ENCODE peak calls at places on chromosomes 16 and 17, in seven cellular contexts. One of them, this sample, is unnamed.
A peak's percentile ranks its signal among the peaks of the same experiment; 100 is the strongest.

GRCh38 chr16:12617401-12617819 is 186.3 kb downstream of the CPPED1 start:
- DNase-seq in suprapubic skin: no peak
- DNase-seq in transverse colon: no peak
- DNase-seq in HL-60: no peak
- DNase-seq in esophagus muscularis mucosa: peak; percentile 34
- DNase-seq in spleen: no peak
- DNase-seq in upper lobe of left lung: no peak
- DNase-seq in this sample: no peak

GRCh38 chr16:86931410-86931941 is 353.1 kb downstream of the FOXL1 start:
- DNase-seq in transverse colon: no peak
- DNase-seq in suprapubic skin: no peak
- DNase-seq in upper lobe of left lung: peak; percentile 76
- DNase-seq in spleen: peak; percentile 79
- DNase-seq in esophagus muscularis mucosa: no peak
- DNase-seq in HL-60: no peak
- DNase-seq in this sample: no peak

GRCh38 chr17:56893503-56893902 is 20.3 kb downstream of the TRIM25 start:
- DNase-seq in suprapubic skin: no peak
- DNase-seq in esophagus muscularis mucosa: no peak
- DNase-seq in upper lobe of left lung: no peak
- DNase-seq in transverse colon: no peak
- DNase-seq in HL-60: no peak
- DNase-seq in spleen: no peak
- DNase-seq in this sample: no peak

GRCh38 chr17:83183951-83184506 is 104.6 kb downstream of the METRNL start:
- DNase-seq in esophagus muscularis mucosa: no peak
- DNase-seq in upper lobe of left lung: no peak
- DNase-seq in spleen: no peak
- DNase-seq in transverse colon: no peak
- DNase-seq in suprapubic skin: no peak
- DNase-seq in HL-60: no peak
- DNase-seq in this sample: no peak

GRCh38 chr17:35063514-35064223 is at the start of gene RFFL:
- DNase-seq in transverse colon: peak; percentile 91
- DNase-seq in suprapubic skin: peak; percentile 94
- DNase-seq in upper lobe of left lung: no peak
- DNase-seq in esophagus muscularis mucosa: peak; percentile 96
- DNase-seq in spleen: peak; percentile 92
- DNase-seq in HL-60: peak; percentile 99
- DNase-seq in this sample: peak; percentile 95

GRCh38 chr17:71111460-71111859 is 942.1 kb downstream of the KCNJ2 start:
- DNase-seq in spleen: no peak
- DNase-seq in suprapubic skin: no peak
- DNase-seq in esophagus muscularis mucosa: no peak
- DNase-seq in upper lobe of left lung: no peak
- DNase-seq in HL-60: no peak
- DNase-seq in transverse colon: no peak
- DNase-seq in this sample: no peak

GRCh38 chr17:45411348-45412105 is 21.1 kb downstream of the ARHGAP27 start:
- DNase-seq in upper lobe of left lung: no peak
- DNase-seq in spleen: no peak
- DNase-seq in suprapubic skin: no peak
- DNase-seq in esophagus muscularis mucosa: no peak
- DNase-seq in HL-60: no peak
- DNase-seq in transverse colon: peak; percentile 66
- DNase-seq in this sample: no peak

GRCh38 chr16:10682604-10683003 is 12.1 kb downstream of the TEKT5 start:
- DNase-seq in suprapubic skin: no peak
- DNase-seq in upper lobe of left lung: no peak
- DNase-seq in HL-60: no peak
- DNase-seq in esophagus muscularis mucosa: peak; percentile 75
- DNase-seq in transverse colon: no peak
- DNase-seq in spleen: no peak
- DNase-seq in this sample: no peak

GRCh38 chr17:8223356-8224063 is 13.1 kb upstream of the AURKB start:
- DNase-seq in transverse colon: peak; percentile 74
- DNase-seq in esophagus muscularis mucosa: no peak
- DNase-seq in upper lobe of left lung: peak; percentile 88
- DNase-seq in HL-60: peak; percentile 69
- DNase-seq in suprapubic skin: peak; percentile 87
- DNase-seq in spleen: peak; percentile 93
- DNase-seq in this sample: peak; percentile 85

GRCh38 chr16:4257646-4258556 is 14.9 kb downstream of the TFAP4 start:
- DNase-seq in spleen: no peak
- DNase-seq in esophagus muscularis mucosa: no peak
- DNase-seq in HL-60: no peak
- DNase-seq in transverse colon: no peak
- DNase-seq in upper lobe of left lung: peak; percentile 79
- DNase-seq in suprapubic skin: no peak
- DNase-seq in this sample: no peak

GRCh38 chr16:2826591-2827480 is 3.3 kb upstream of the ZG16B start:
- DNase-seq in esophagus muscularis mucosa: no peak
- DNase-seq in spleen: peak; percentile 64
- DNase-seq in HL-60: no peak
- DNase-seq in transverse colon: peak; percentile 8
- DNase-seq in suprapubic skin: peak; percentile 56
- DNase-seq in upper lobe of left lung: peak; percentile 44
- DNase-seq in this sample: peak; percentile 48

GRCh38 chr17:12180644-12181261 is 160.1 kb downstream of the MAP2K4 start:
- DNase-seq in upper lobe of left lung: no peak
- DNase-seq in HL-60: peak; percentile 1
- DNase-seq in suprapubic skin: no peak
- DNase-seq in esophagus muscularis mucosa: no peak
- DNase-seq in transverse colon: peak; percentile 11
- DNase-seq in spleen: no peak
- DNase-seq in this sample: no peak

GRCh38 chr17:33811006-33811760 is 443.9 kb upstream of the CCL2 start:
- DNase-seq in esophagus muscularis mucosa: no peak
- DNase-seq in transverse colon: no peak
- DNase-seq in HL-60: no peak
- DNase-seq in spleen: no peak
- DNase-seq in suprapubic skin: no peak
- DNase-seq in upper lobe of left lung: no peak
- DNase-seq in this sample: no peak

GRCh38 chr16:89656435-89657121 is 930 bp downstream of the CHMP1A start:
- DNase-seq in suprapubic skin: no peak
- DNase-seq in transverse colon: no peak
- DNase-seq in esophagus muscularis mucosa: no peak
- DNase-seq in upper lobe of left lung: no peak
- DNase-seq in HL-60: no peak
- DNase-seq in spleen: peak; percentile 84
- DNase-seq in this sample: no peak

GRCh38 chr17:27756467-27757371 is 43.6 kb downstream of the NOS2 start:
- DNase-seq in spleen: no peak
- DNase-seq in suprapubic skin: no peak
- DNase-seq in upper lobe of left lung: no peak
- DNase-seq in transverse colon: peak; percentile 68
- DNase-seq in HL-60: peak; percentile 52
- DNase-seq in esophagus muscularis mucosa: no peak
- DNase-seq in this sample: no peak

GRCh38 chr16:89037261-89038152 is 56.1 kb upstream of the ACSF3 start:
- DNase-seq in esophagus muscularis mucosa: no peak
- DNase-seq in suprapubic skin: no peak
- DNase-seq in HL-60: peak; percentile 27
- DNase-seq in upper lobe of left lung: peak; percentile 62
- DNase-seq in spleen: peak; percentile 71
- DNase-seq in transverse colon: no peak
- DNase-seq in this sample: no peak

GRCh38 chr17:13160281-13160680 is 142.5 kb upstream of the ELAC2 start:
- DNase-seq in transverse colon: no peak
- DNase-seq in spleen: no peak
- DNase-seq in suprapubic skin: no peak
- DNase-seq in esophagus muscularis mucosa: no peak
- DNase-seq in HL-60: no peak
- DNase-seq in upper lobe of left lung: no peak
- DNase-seq in this sample: no peak

GRCh38 chr16:4316732-4317461 is 1.0 kb downstream of the GLIS2 start:
- DNase-seq in esophagus muscularis mucosa: no peak
- DNase-seq in HL-60: no peak
- DNase-seq in upper lobe of left lung: peak; percentile 88
- DNase-seq in spleen: no peak
- DNase-seq in suprapubic skin: no peak
- DNase-seq in transverse colon: peak; percentile 30
- DNase-seq in this sample: peak; percentile 81

GRCh38 chr17:79630120-79630519 is 19.3 kb upstream of the RBFOX3 start:
- DNase-seq in esophagus muscularis mucosa: no peak
- DNase-seq in HL-60: no peak
- DNase-seq in spleen: no peak
- DNase-seq in suprapubic skin: peak; percentile 3
- DNase-seq in transverse colon: no peak
- DNase-seq in upper lobe of left lung: no peak
- DNase-seq in this sample: peak; percentile 25

GRCh38 chr16:13270602-13271001 is 369.2 kb downstream of the SHISA9 start:
- DNase-seq in spleen: no peak
- DNase-seq in transverse colon: no peak
- DNase-seq in suprapubic skin: no peak
- DNase-seq in upper lobe of left lung: no peak
- DNase-seq in esophagus muscularis mucosa: no peak
- DNase-seq in HL-60: no peak
- DNase-seq in this sample: no peak

GRCh38 chr16:80065565-80065964 is 465.0 kb upstream of the MAF start:
- DNase-seq in upper lobe of left lung: no peak
- DNase-seq in transverse colon: no peak
- DNase-seq in suprapubic skin: no peak
- DNase-seq in spleen: no peak
- DNase-seq in HL-60: no peak
- DNase-seq in esophagus muscularis mucosa: no peak
- DNase-seq in this sample: no peak

GRCh38 chr17:45248132-45248936 is 13.6 kb downstream of the SPATA32 start:
- DNase-seq in HL-60: peak; percentile 78
- DNase-seq in upper lobe of left lung: no peak
- DNase-seq in esophagus muscularis mucosa: no peak
- DNase-seq in transverse colon: peak; percentile 83
- DNase-seq in spleen: peak; percentile 96
- DNase-seq in suprapubic skin: no peak
- DNase-seq in this sample: no peak

GRCh38 chr17:54887787-54888186 is 12.9 kb upstream of the TOM1L1 start:
- DNase-seq in esophagus muscularis mucosa: no peak
- DNase-seq in suprapubic skin: no peak
- DNase-seq in transverse colon: no peak
- DNase-seq in upper lobe of left lung: no peak
- DNase-seq in spleen: no peak
- DNase-seq in HL-60: no peak
- DNase-seq in this sample: no peak

GRCh38 chr16:11089504-11090124 is 145.2 kb downstream of the CLEC16A start:
- DNase-seq in HL-60: no peak
- DNase-seq in suprapubic skin: no peak
- DNase-seq in upper lobe of left lung: peak; percentile 88
- DNase-seq in esophagus muscularis mucosa: no peak
- DNase-seq in transverse colon: peak; percentile 55
- DNase-seq in spleen: no peak
- DNase-seq in this sample: peak; percentile 88

GRCh38 chr17:55852734-55853133 is 101.9 kb downstream of the PCTP start:
- DNase-seq in HL-60: peak; percentile 4
- DNase-seq in esophagus muscularis mucosa: no peak
- DNase-seq in upper lobe of left lung: no peak
- DNase-seq in transverse colon: no peak
- DNase-seq in spleen: no peak
- DNase-seq in suprapubic skin: no peak
- DNase-seq in this sample: no peak

GRCh38 chr16:66562409-66562808 is 3.8 kb upstream of the CMTM1 start:
- DNase-seq in HL-60: no peak
- DNase-seq in suprapubic skin: no peak
- DNase-seq in esophagus muscularis mucosa: no peak
- DNase-seq in transverse colon: no peak
- DNase-seq in upper lobe of left lung: no peak
- DNase-seq in spleen: no peak
- DNase-seq in this sample: no peak

GRCh38 chr16:66565051-66565450 is 1.2 kb upstream of the CMTM1 start:
- DNase-seq in transverse colon: no peak
- DNase-seq in suprapubic skin: no peak
- DNase-seq in esophagus muscularis mucosa: no peak
- DNase-seq in upper lobe of left lung: no peak
- DNase-seq in HL-60: no peak
- DNase-seq in spleen: no peak
- DNase-seq in this sample: no peak

GRCh38 chr16:66561381-66562080 is 4.7 kb upstream of the CMTM1 start:
- DNase-seq in suprapubic skin: no peak
- DNase-seq in transverse colon: no peak
- DNase-seq in upper lobe of left lung: no peak
- DNase-seq in HL-60: no peak
- DNase-seq in esophagus muscularis mucosa: no peak
- DNase-seq in spleen: no peak
- DNase-seq in this sample: no peak

GRCh38 chr16:66563574-66564334 is 2.5 kb upstream of the CMTM1 start:
- DNase-seq in HL-60: no peak
- DNase-seq in esophagus muscularis mucosa: no peak
- DNase-seq in spleen: no peak
- DNase-seq in transverse colon: no peak
- DNase-seq in upper lobe of left lung: no peak
- DNase-seq in suprapubic skin: no peak
- DNase-seq in this sample: no peak

DNA sequence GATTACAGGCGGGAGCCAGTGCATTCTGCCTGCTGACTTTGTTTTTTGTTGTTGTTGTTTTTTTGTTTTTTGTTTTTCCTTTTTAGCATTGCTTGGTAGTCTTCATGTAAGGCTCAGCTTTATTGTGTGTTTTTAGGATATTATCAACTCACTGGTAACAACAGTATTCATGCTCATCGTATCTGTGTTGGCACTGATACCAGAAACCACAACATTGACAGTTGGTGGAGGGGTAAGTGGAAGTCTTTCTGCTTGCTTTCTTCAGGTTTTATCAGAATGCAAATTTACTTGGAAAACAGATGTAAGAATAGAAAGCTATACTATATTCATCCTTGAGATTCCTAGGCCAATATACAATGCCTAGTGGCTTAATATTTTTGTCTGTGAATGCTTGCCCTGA is 3.3 kb upstream of the CMTM1 start:
- DNase-seq in transverse colon: no peak
- DNase-seq in upper lobe of left lung: no peak
- DNase-seq in suprapubic skin: no peak
- DNase-seq in spleen: no peak
- DNase-seq in HL-60: no peak
- DNase-seq in esophagus muscularis mucosa: no peak
- DNase-seq in this sample: no peak
- H3K4me3 ChIP-seq in transverse colon: no peak overlapping the region
- H3K4me3 ChIP-seq in upper lobe of left lung: no peak overlapping the region
- H3K4me3 ChIP-seq in suprapubic skin: no peak overlapping the region
- H3K4me3 ChIP-seq in spleen: no peak overlapping the region
- H3K4me3 ChIP-seq in HL-60: no peak overlapping the region
- H3K4me3 ChIP-seq in esophagus muscularis mucosa: no peak overlapping the region
- H3K4me3 ChIP-seq in this sample: no peak overlapping the region

GRCh38 chr17:39661044-39661406 is 4.1 kb upstream of the TCAP start:
- DNase-seq in transverse colon: no peak
- DNase-seq in esophagus muscularis mucosa: no peak
- DNase-seq in HL-60: no peak
- DNase-seq in suprapubic skin: no peak
- DNase-seq in spleen: peak; percentile 66
- DNase-seq in upper lobe of left lung: no peak
- DNase-seq in this sample: no peak
- H3K27ac ChIP-seq in transverse colon: peak overlapping the region; percentile 82
- H3K27ac ChIP-seq in esophagus muscularis mucosa: peak overlapping the region; percentile 73
- H3K27ac ChIP-seq in HL-60: no peak overlapping the region
- H3K27ac ChIP-seq in suprapubic skin: no peak overlapping the region
- H3K27ac ChIP-seq in spleen: no peak overlapping the region
- H3K27ac ChIP-seq in upper lobe of left lung: peak overlapping the region; percentile 90
- H3K27ac ChIP-seq in this sample: no peak overlapping the region

GRCh38 chr17:32569171-32570080 is 82.6 kb downstream of the CDK5R1 start:
- DNase-seq in upper lobe of left lung: no peak
- DNase-seq in transverse colon: no peak
- DNase-seq in suprapubic skin: no peak
- DNase-seq in esophagus muscularis mucosa: no peak
- DNase-seq in HL-60: no peak
- DNase-seq in spleen: no peak
- DNase-seq in this sample: no peak
- TF ChIP-seq POLR2AphosphoS5 in upper lobe of left lung: no peak
- TF ChIP-seq POLR2AphosphoS5 in transverse colon: no peak
- TF ChIP-seq POLR2AphosphoS5 in suprapubic skin: no peak
- TF ChIP-seq POLR2AphosphoS5 in esophagus muscularis mucosa: no peak
- TF ChIP-seq POLR2AphosphoS5 in HL-60: no peak
- TF ChIP-seq POLR2AphosphoS5 in spleen: no peak
- TF ChIP-seq POLR2AphosphoS5 in this sample: no peak

GRCh38 chr17:75636381-75637142 is 3.3 kb downstream of the SMIM5 start:
- DNase-seq in transverse colon: no peak
- DNase-seq in HL-60: no peak
- DNase-seq in suprapubic skin: no peak
- DNase-seq in esophagus muscularis mucosa: no peak
- DNase-seq in upper lobe of left lung: peak; percentile 45
- DNase-seq in spleen: peak; percentile 57
- DNase-seq in this sample: no peak
- H3K4me3 ChIP-seq in transverse colon: no peak overlapping the region
- H3K4me3 ChIP-seq in HL-60: no peak overlapping the region
- H3K4me3 ChIP-seq in suprapubic skin: no peak overlapping the region
- H3K4me3 ChIP-seq in esophagus muscularis mucosa: no peak overlapping the region
- H3K4me3 ChIP-seq in upper lobe of left lung: no peak overlapping the region
- H3K4me3 ChIP-seq in spleen: no peak overlapping the region
- H3K4me3 ChIP-seq in this sample: no peak overlapping the region